ENCODE peak calls at places on chromosomes 6 and 20, in five cellular contexts. M, Z, Y, A and R are unnamed samples.

GRCh38 chr6:17004269-17004668 is 97.6 kb upstream of the STMND1 start:
- DNase-seq in Z (no peak), Y (no peak), A (no peak), M (peak), R (no peak)

GRCh38 chr6:5584072-5584471 is 322.8 kb downstream of the FARS2 start:
- DNase-seq in Y (peak), M (no peak), Z (peak), A (no peak), R (no peak)

GRCh38 chr6:73085362-73085975 is 139.8 kb downstream of the KHDC1L start:
- DNase-seq in Z (peak), Y (no peak), A (no peak), M (no peak), R (peak)

GRCh38 chr6:108966855-108967755 is 118.9 kb downstream of the ARMC2 start:
- DNase-seq in Z (peak), A (peak), M (peak), Y (peak), R (no peak)

GRCh38 chr6:167970236-167970635 is 27.2 kb upstream of the KIF25 start:
- DNase-seq in Y (no peak), Z (peak), M (no peak), A (no peak), R (no peak)

GRCh38 chr6:5379647-5380242 is 118.4 kb downstream of the FARS2 start:
- DNase-seq in Y (peak), M (peak), Z (peak), A (no peak), R (peak)

GRCh38 chr6:1057490-1058135 is 254.3 kb upstream of the FOXQ1 start:
- DNase-seq in Z (no peak), Y (no peak), M (no peak), A (no peak), R (no peak)

GRCh38 chr6:33788694-33789549 is at the start of gene LEMD2:
- DNase-seq in M (peak), Y (peak), A (peak), Z (peak), R (peak)

GRCh38 chr20:35311409-35311808 is 19.2 kb upstream of the FAM83C start:
- DNase-seq in Y (no peak), Z (peak), A (no peak), M (peak), R (no peak)

GRCh38 chr6:32664827-32665362 is 1.6 kb downstream of the HLA-DQB1 start:
- DNase-seq in Z (no peak), Y (peak), A (peak), M (peak), R (peak)

GRCh38 chr6:35050291-35050987 is 90.7 kb downstream of the TCP11 start:
- DNase-seq in M (no peak), Y (no peak), Z (no peak), A (no peak), R (peak)

GRCh38 chr6:25866011-25866410 is 8.0 kb downstream of the SLC17A3 start:
- DNase-seq in Y (no peak), M (no peak), A (no peak), Z (no peak), R (no peak)

GRCh38 chr6:69729870-69730449 is 66.8 kb downstream of the LMBRD1 start:
- DNase-seq in M (no peak), Z (peak), A (no peak), Y (peak), R (no peak)

GRCh38 chr20:41072099-41072798 is 43.6 kb downstream of the TOP1 start:
- DNase-seq in Y (peak), A (no peak), M (peak), Z (peak), R (no peak)

GRCh38 chr6:7106752-7107577 is 796 bp upstream of the RREB1 start:
- DNase-seq in M (peak), A (peak), Z (no peak), Y (peak), R (peak)

GRCh38 chr6:47261191-47261590 is 48.5 kb downstream of the TNFRSF21 start:
- DNase-seq in Y (no peak), Z (no peak), M (no peak), A (no peak), R (no peak)

GRCh38 chr6:6836609-6837406 is 248.3 kb downstream of the LY86 start:
- DNase-seq in Z (no peak), M (no peak), Y (no peak), A (no peak), R (no peak)

GRCh38 chr6:37302086-37302686 is 44.2 kb upstream of the TMEM217 start:
- DNase-seq in M (peak), A (no peak), Z (no peak), Y (no peak), R (no peak)

GRCh38 chr20:60087563-60088105 is 129.4 kb downstream of the CDH26 start:
- DNase-seq in Z (no peak), M (peak), A (peak), Y (peak), R (no peak)

GRCh38 chr6:47383360-47383759 is 73.7 kb upstream of the TNFRSF21 start:
- DNase-seq in Y (no peak), A (no peak), M (no peak), Z (no peak), R (no peak)

GRCh38 chr20:63639093-63639860 is 12.4 kb upstream of the GMEB2 start:
- DNase-seq in A (peak), Z (no peak), M (no peak), Y (no peak), R (no peak)

GRCh38 chr20:38776363-38776762 is 28.1 kb downstream of the ACTR5 start:
- DNase-seq in A (no peak), Z (no peak), M (no peak), Y (no peak), R (no peak)

GRCh38 chr20:21798384-21798783 is 92.9 kb downstream of the PAX1 start:
- DNase-seq in Y (no peak), Z (no peak), M (no peak), A (no peak), R (no peak)

GRCh38 chr6:56222509-56222908 is 24.9 kb downstream of the COL21A1 start:
- DNase-seq in Y (no peak), Z (peak), M (no peak), A (no peak), R (no peak)

GRCh38 chr6:6674872-6675271 is 86.4 kb downstream of the LY86 start:
- DNase-seq in Z (no peak), Y (no peak), M (peak), A (no peak), R (no peak)

GRCh38 chr6:118220429-118221128 is 313.5 kb downstream of the SLC35F1 start:
- DNase-seq in M (no peak), A (no peak), Y (no peak), Z (no peak), R (no peak)

GRCh38 chr6:111683749-111684267 is 78.1 kb upstream of the TRAF3IP2 start:
- DNase-seq in Z (peak), A (no peak), M (no peak), Y (peak), R (no peak)

GRCh38 chr6:34317172-34317477 is 68.3 kb upstream of the SMIM29 start:
- DNase-seq in Y (no peak), M (no peak), Z (no peak), A (no peak), R (no peak)

DNA sequence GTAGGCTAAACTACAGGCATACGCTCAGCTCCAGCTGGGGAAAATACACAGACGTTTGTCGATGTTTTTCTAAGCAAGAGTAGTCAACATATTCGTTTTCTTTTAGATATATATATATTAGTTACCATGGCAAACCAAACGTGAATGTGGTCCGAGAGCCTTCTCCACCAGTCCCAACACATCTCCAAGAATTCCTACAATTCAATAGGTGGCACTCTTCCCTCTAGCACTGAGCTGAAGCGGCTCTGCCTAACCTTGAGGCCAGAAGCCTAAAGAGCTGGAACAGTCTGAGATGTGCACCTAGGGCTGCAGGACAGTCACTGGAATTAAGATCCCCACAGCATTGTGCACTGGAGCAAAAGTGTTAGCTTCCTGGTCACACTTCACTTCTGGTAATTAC is 70.3 kb upstream of the BEND3 start:
- DNase-seq in A (no peak), Z (peak), M (peak), Y (peak), R (no peak)
- TF ChIP-seq CTCF in A (no peak), Z (peak), M (peak), Y (peak), R (no peak)

GRCh38 chr6:153058291-153058690 is 55.8 kb upstream of the MTRF1L start:
- DNase-seq in A (no peak), Y (peak), Z (peak), M (peak), R (no peak)

GRCh38 chr6:153059311-153059710 is 56.8 kb upstream of the MTRF1L start:
- DNase-seq in A (no peak), Z (no peak), M (no peak), Y (peak), R (no peak)

GRCh38 chr6:153062516-153062915 is 60.0 kb upstream of the MTRF1L start:
- DNase-seq in Y (no peak), M (no peak), Z (no peak), A (no peak), R (no peak)

GRCh38 chr6:153058909-153059308 is 56.4 kb upstream of the MTRF1L start:
- DNase-seq in M (no peak), A (no peak), Z (peak), Y (peak), R (no peak)

GRCh38 chr6:153059757-153060156 is 57.2 kb upstream of the MTRF1L start:
- DNase-seq in Y (peak), M (no peak), A (no peak), Z (no peak), R (no peak)
- TF ChIP-seq CTCF in Y (peak), M (no peak), A (no peak), Z (no peak), R (no peak)

DNA sequence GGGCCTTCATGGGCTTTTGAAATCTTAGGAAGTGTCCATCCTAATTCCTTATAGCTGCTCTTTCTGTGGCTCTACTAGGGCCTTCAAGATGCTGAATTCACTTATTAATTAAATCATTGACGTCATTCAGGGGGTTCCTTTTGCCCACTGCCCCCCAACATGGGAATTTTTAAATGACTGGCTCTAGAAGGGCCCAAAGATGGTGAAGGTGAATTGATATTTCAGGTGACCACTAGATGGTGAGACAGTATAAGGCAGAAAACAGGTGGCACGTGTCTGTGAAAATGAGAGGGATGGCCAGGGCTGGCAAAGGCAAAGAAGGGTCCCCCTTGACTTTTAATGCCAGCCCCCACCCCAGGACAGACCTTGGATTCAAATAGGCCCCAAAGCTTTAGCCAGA is 11.8 kb downstream of the GNAS start:
- DNase-seq in Y (no peak), Z (no peak), A (no peak), M (no peak), R (peak)
- TF ChIP-seq CTCF in Y (peak), Z (no peak), A (peak), M (peak), R (peak)

DNA sequence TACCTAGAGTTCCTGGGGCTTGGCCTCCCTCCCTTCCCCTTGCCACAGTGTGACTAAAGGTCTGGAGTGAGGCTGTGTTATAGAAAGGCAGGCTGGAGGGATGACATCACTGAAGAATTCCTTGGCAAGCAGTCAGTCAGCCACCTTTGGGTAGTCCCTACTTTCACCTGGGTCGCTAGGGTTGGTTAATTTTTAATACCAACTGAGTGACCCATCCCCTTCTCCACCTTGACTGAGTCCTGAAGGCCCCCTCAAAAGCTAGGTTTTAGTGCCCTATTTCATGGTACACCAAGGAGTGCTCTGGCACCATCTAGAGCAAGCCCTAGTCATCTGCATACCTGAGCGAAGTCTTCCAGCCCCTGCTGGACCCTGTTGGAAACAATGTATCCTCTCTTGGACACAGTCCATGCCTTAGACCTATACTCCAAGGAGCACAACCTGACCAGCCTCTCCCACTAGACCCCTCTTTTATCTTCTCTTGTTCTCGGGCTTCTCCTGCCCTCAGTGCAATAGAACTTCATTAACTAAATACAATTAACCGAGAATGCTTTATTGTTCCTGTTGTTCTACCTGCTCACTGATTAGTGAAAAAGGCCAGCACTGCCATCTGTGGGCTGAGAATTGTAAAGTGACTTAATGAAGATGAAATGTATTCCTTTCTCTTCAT is 44.6 kb downstream of the RIN2 start:
- DNase-seq in Y (no peak), Z (peak), M (peak), A (no peak), R (no peak)
- TF ChIP-seq CTCF in Y (peak), Z (peak), M (peak), A (peak), R (no peak)

GRCh38 chr20:31682352-31682751 is 40.3 kb downstream of the BCL2L1 start:
- DNase-seq in Y (no peak), M (no peak), A (no peak), Z (no peak), R (no peak)
- TF ChIP-seq CTCF in Y (no peak), M (no peak), A (no peak), Z (no peak), R (no peak)

GRCh38 chr6:146931214-146931613 is 273.0 kb upstream of the STXBP5 start:
- DNase-seq in Z (no peak), A (no peak), Y (peak), M (no peak), R (no peak)
- TF ChIP-seq CTCF in Z (no peak), A (no peak), Y (peak), M (peak), R (no peak)

GRCh38 chr6:52505726-52506501 is 70.9 kb downstream of the TRAM2 start:
- DNase-seq in A (no peak), Y (no peak), M (no peak), Z (no peak), R (peak)
- TF ChIP-seq CTCF in A (no peak), Y (peak), M (no peak), Z (no peak), R (peak)

GRCh38 chr6:53919881-53920360 is 125.1 kb downstream of the LRRC1 start:
- DNase-seq in Z (no peak), Y (no peak), M (no peak), A (no peak), R (no peak)

GRCh38 chr6:53916804-53917463 is 122.1 kb downstream of the LRRC1 start:
- DNase-seq in Y (no peak), M (no peak), A (no peak), Z (no peak), R (no peak)

GRCh38 chr6:53918854-53919253 is 124.0 kb downstream of the LRRC1 start:
- DNase-seq in A (no peak), M (peak), Z (no peak), Y (no peak), R (no peak)

GRCh38 chr6:53915292-53915691 is 120.5 kb downstream of the LRRC1 start:
- DNase-seq in Y (no peak), M (no peak), Z (no peak), A (no peak), R (no peak)

DNA sequence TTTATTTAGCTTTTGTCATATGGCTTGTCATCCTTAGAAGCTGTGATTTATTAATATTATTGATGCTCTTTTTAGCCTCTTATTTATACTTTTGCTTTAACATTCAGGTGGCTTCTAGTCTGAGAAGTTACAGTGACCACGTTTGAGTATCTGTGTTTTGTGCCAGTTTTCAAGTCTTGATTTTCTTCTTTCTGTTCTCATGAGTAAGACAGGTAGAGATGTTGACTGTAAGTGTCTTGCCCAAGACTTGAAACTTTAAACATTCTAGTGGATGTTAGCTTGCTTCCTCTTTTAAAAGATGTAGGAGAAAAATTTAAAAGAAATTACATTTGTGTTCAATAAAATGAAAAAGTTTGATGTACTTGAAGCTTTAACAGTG is 122.6 kb downstream of the LRRC1 start:
- DNase-seq in Z (no peak), M (no peak), A (no peak), Y (no peak), R (no peak)
- TF ChIP-seq CTCF in Z (no peak), M (no peak), A (no peak), Y (no peak), R (no peak)